ENCODE peak calls at places on chromosomes 5 and 9, in seven cellular contexts. Y is tibial nerve; U is activated gamma-delta T cell treated with Interleukin-2 at 50 U/mL for 16 hours; V is NCI-H748 treated with DMSO at 0.1 percent for 48 hours; J is lower lobe of right lung; B is fibroblast of mammary gland; N is CD8-positive, alpha-beta T cell. G is an unnamed sample.
A peak's percentile ranks its signal among the peaks of the same experiment; 100 is the strongest.

GRCh38 chr9:129270205-129270604 is 92.1 kb upstream of the IER5L start:
- DNase-seq in Y (no peak), U (peak; percentile 38), V (no peak), J (peak; percentile 13), B (no peak), N (peak; percentile 65), G (no peak)

GRCh38 chr5:139364466-139364865 is 18.6 kb downstream of the SLC23A1 start:
- DNase-seq in Y (no peak), U (no peak), V (no peak), J (no peak), B (no peak), N (no peak), G (no peak)

GRCh38 chr5:60161340-60161934 is 267.9 kb upstream of the PDE4D start:
- DNase-seq in Y (no peak), U (no peak), V (no peak), J (no peak), B (peak; percentile 41), N (no peak), G (no peak)

GRCh38 chr5:111224561-111224989 is 391 bp downstream of the CAMK4 start:
- DNase-seq in Y (no peak), U (no peak), V (no peak), J (no peak), B (no peak), N (no peak), G (no peak)

GRCh38 chr9:93252116-93252780 is 68.3 kb downstream of the WNK2 start:
- DNase-seq in Y (no peak), U (no peak), V (no peak), J (peak; percentile 31), B (no peak), N (no peak), G (no peak)

GRCh38 chr9:130597228-130597627 is 17.9 kb downstream of the FUBP3 start:
- DNase-seq in Y (no peak), U (no peak), V (no peak), J (no peak), B (no peak), N (no peak), G (no peak)

GRCh38 chr9:135582966-135583685 is 21.6 kb downstream of the PAEP start:
- DNase-seq in Y (no peak), U (no peak), V (no peak), J (no peak), B (no peak), N (no peak), G (peak; percentile 49)

GRCh38 chr5:147547730-147548129 is 37.9 kb upstream of the DPYSL3 start:
- DNase-seq in Y (no peak), U (no peak), V (no peak), J (no peak), B (peak; percentile 45), N (no peak), G (no peak)

G was measured in type B pancreatic cell.